ENCODE peak calls at places on chromosome 3, in ten cellular contexts. U is fibroblast of pulmonary artery, A is cardiac muscle cell, B is osteocyte, C is prostate gland, J is GM12865, Z is left lung, L is tibial artery, H is astrocyte of the spinal cord, I is stomach. Q is an unnamed sample.
A peak's percentile ranks its signal among the peaks of the same experiment; 100 is the strongest.

GRCh38 chr3:64184621-64185020 is 40.6 kb downstream of the PRICKLE2 start:
- DNase-seq in J (no peak), A (no peak), U (peak; percentile 46), C (no peak), L (no peak), Z (no peak), H (peak; percentile 67), B (no peak), I (no peak), Q (no peak)

GRCh38 chr3:12894629-12895028 is 53.3 kb upstream of the RPL32 start:
- DNase-seq in Z (no peak), A (peak; percentile 82), J (no peak), I (no peak), H (no peak), L (no peak), C (no peak), U (no peak), B (no peak), Q (no peak)

GRCh38 chr3:62892045-62892444 is 16.8 kb upstream of the CADPS start:
- DNase-seq in I (no peak), J (no peak), A (no peak), H (no peak), B (no peak), C (no peak), Z (no peak), U (no peak), L (no peak), Q (no peak)

GRCh38 chr3:150000631-150001030 is 29.9 kb upstream of the PFN2 start:
- DNase-seq in L (no peak), U (no peak), H (no peak), B (no peak), Z (no peak), I (no peak), C (no peak), A (no peak), J (no peak), Q (no peak)

GRCh38 chr3:107861904-107862303 is 228.9 kb downstream of the CD47 start:
- DNase-seq in I (no peak), L (no peak), J (peak; percentile 53), B (no peak), C (no peak), Z (no peak), H (no peak), A (no peak), U (no peak), Q (no peak)

GRCh38 chr3:177437513-177438337 is 240.4 kb upstream of the TBL1XR1 start:
- DNase-seq in I (no peak), Z (no peak), H (no peak), U (no peak), C (no peak), L (no peak), A (no peak), J (no peak), B (no peak), Q (no peak)

GRCh38 chr3:170611746-170612145 is 25.9 kb upstream of the SLC7A14 start:
- DNase-seq in A (no peak), L (no peak), Z (no peak), C (no peak), B (no peak), H (no peak), J (no peak), I (no peak), U (no peak), Q (no peak)

GRCh38 chr3:16507540-16508241 is 5.8 kb downstream of the RFTN1 start:
- DNase-seq in B (no peak), Z (no peak), L (no peak), I (no peak), J (peak; percentile 37), A (no peak), U (no peak), C (no peak), H (no peak), Q (no peak)

GRCh38 chr3:11803977-11804903 is 42.4 kb downstream of the TAMM41 start:
- DNase-seq in L (peak; percentile 24), I (peak; percentile 42), J (peak; percentile 67), A (peak; percentile 67), H (peak; percentile 46), U (peak; percentile 75), Z (peak; percentile 42), B (no peak), C (peak; percentile 25), Q (no peak)

GRCh38 chr3:111311126-111311525 is 230.9 kb upstream of the CD96 start:
- DNase-seq in A (no peak), C (no peak), L (no peak), H (no peak), I (no peak), B (no peak), J (no peak), U (no peak), Z (no peak), Q (no peak)

GRCh38 chr3:72891053-72891855 is 3.4 kb downstream of the GXYLT2 start:
- DNase-seq in A (peak; percentile 36), J (no peak), Z (peak; percentile 44), C (no peak), I (no peak), L (no peak), H (peak; percentile 99), U (peak; percentile 98), B (no peak), Q (no peak)

DNA sequence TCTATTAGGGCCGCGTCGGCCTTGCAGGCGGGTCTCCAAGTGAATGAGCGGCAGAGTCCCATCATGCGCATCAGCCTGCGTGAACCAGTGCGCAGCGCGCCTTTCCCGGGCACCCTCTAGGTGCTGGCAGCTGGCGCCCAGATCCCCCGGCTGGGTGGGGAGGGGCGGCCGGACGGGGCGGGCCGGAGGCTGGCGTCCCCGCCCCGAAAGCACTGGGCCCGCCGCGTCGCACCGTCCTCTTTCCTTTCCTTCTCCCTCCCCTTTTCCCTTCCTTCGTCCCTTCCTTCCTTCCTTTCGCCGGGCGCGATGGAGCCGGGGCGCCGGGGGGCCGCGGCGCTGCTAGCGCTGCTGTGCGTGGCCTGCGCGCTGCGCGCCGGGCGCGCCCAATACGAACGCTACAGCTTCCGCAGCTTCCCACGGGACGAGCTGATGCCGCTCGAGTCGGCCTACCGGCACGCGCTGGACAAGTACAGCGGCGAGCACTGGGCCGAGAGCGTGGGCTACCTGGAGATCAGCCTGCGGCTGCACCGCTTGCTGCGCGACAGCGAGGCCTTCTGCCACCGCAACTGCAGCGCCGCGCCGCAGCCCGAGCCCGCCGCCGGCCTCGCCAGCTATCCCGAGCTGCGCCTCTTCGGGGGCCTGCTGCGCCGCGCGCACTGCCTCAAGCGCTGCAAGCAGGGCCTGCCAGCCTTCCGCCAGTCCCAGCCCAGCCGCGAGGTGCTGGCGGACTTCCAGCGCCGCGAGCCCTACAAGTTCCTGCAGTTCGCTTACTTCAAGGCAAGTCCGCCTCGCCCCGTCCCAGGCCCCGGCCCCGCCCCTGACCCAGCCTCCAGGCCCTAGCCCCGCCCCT is at the start of gene CRTAP:
- DNase-seq in A (peak; percentile 95), C (peak; percentile 96), J (peak; percentile 97), H (peak; percentile 98), L (peak; percentile 97), U (peak; percentile 98), B (peak; percentile 97), I (peak; percentile 98), Z (peak; percentile 97), Q (peak; percentile 92)
- TF ChIP-seq CTCF in A (no peak), C (no peak), J (no peak), H (no peak), L (peak; percentile 4), U (no peak), B (no peak), I (no peak), Z (no peak), Q (peak; percentile 6)

GRCh38 chr3:171616798-171617197 is 156.6 kb upstream of the TNIK start:
- DNase-seq in C (no peak), J (no peak), H (no peak), A (no peak), Z (no peak), L (no peak), U (no peak), I (no peak), B (no peak), Q (no peak)

GRCh38 chr3:171615281-171615680 is 155.1 kb upstream of the TNIK start:
- DNase-seq in H (no peak), I (no peak), Z (no peak), A (no peak), B (no peak), C (no peak), U (peak; percentile 36), J (no peak), L (no peak), Q (no peak)

GRCh38 chr3:171615742-171616141 is 155.5 kb upstream of the TNIK start:
- DNase-seq in I (no peak), U (peak; percentile 70), C (no peak), A (no peak), H (no peak), L (no peak), J (no peak), B (no peak), Z (no peak), Q (no peak)

GRCh38 chr3:171614318-171614967 is 154.2 kb upstream of the TNIK start:
- DNase-seq in L (no peak), H (peak; percentile 35), B (no peak), U (peak; percentile 58), I (no peak), J (peak; percentile 49), Z (no peak), C (no peak), A (peak; percentile 65), Q (no peak)
- TF ChIP-seq CTCF in L (no peak), H (peak; percentile 87), B (peak; percentile 48), U (peak; percentile 80), I (peak; percentile 15), J (peak; percentile 78), Z (no peak), C (no peak), A (peak; percentile 84), Q (peak; percentile 77)

GRCh38 chr3:20552605-20553275 is 366.7 kb upstream of the SGO1 start:
- DNase-seq in B (no peak), Z (no peak), L (no peak), C (no peak), J (no peak), I (no peak), U (no peak), H (no peak), A (no peak), Q (no peak)
- TF ChIP-seq CTCF in B (no peak), Z (no peak), L (no peak), C (no peak), J (no peak), I (no peak), U (no peak), H (no peak), A (no peak), Q (no peak)

GRCh38 chr3:127759826-127760225 is 62.5 kb downstream of the MGLL start:
- DNase-seq in H (no peak), A (no peak), U (no peak), C (no peak), B (no peak), J (no peak), L (no peak), Z (no peak), I (no peak), Q (no peak)

GRCh38 chr3:127760361-127760760 is 62.0 kb downstream of the MGLL start:
- DNase-seq in L (no peak), H (no peak), J (no peak), C (no peak), Z (no peak), I (no peak), B (no peak), U (no peak), A (no peak), Q (no peak)

GRCh38 chr3:127762787-127763105 is 59.6 kb downstream of the MGLL start:
- DNase-seq in U (no peak), Z (no peak), C (no peak), A (no peak), J (no peak), B (no peak), H (no peak), L (no peak), I (no peak), Q (no peak)

GRCh38 chr3:127762077-127762786 is 60.1 kb downstream of the MGLL start:
- DNase-seq in H (no peak), Z (peak; percentile 75), U (no peak), C (no peak), I (no peak), B (no peak), L (peak; percentile 51), A (peak; percentile 75), J (peak; percentile 87), Q (no peak)

GRCh38 chr3:127761101-127761802 is 61.1 kb downstream of the MGLL start:
- DNase-seq in Z (peak; percentile 78), B (no peak), I (no peak), H (no peak), A (no peak), U (no peak), J (peak; percentile 78), C (no peak), L (no peak), Q (no peak)
- TF ChIP-seq CTCF in Z (no peak), B (no peak), I (no peak), H (peak; percentile 1), A (no peak), U (no peak), J (peak; percentile 37), C (no peak), L (no peak), Q (no peak)